ENCODE peak calls at places on chromosomes 6 and 20, in four cellular contexts. One of them, this sample, is unnamed.

GRCh38 chr20:59672576-59672975 is 68.2 kb downstream of the PHACTR3 start:
- DNase-seq in neural progenitor cell: no peak
- DNase-seq in GM23248: no peak
- DNase-seq in HepG2: no peak
- DNase-seq in this sample: no peak

GRCh38 chr20:47493175-47493953 is 8.3 kb upstream of the NCOA3 start:
- DNase-seq in GM23248: peak
- DNase-seq in neural progenitor cell: no peak
- DNase-seq in HepG2: peak
- DNase-seq in this sample: peak

GRCh38 chr6:41062056-41062455 is 9.1 kb downstream of the APOBEC2 start:
- DNase-seq in GM23248: no peak
- DNase-seq in neural progenitor cell: no peak
- DNase-seq in HepG2: no peak
- DNase-seq in this sample: no peak

GRCh38 chr20:40897177-40897700 is 131.4 kb upstream of the TOP1 start:
- DNase-seq in GM23248: peak
- DNase-seq in neural progenitor cell: no peak
- DNase-seq in HepG2: no peak
- DNase-seq in this sample: peak

GRCh38 chr6:17927705-17928104 is 59.7 kb downstream of the KIF13A start:
- DNase-seq in GM23248: no peak
- DNase-seq in neural progenitor cell: no peak
- DNase-seq in HepG2: no peak
- DNase-seq in this sample: no peak

GRCh38 chr6:47977314-47977713 is 133.7 kb downstream of the PTCHD4 start:
- DNase-seq in neural progenitor cell: peak
- DNase-seq in GM23248: no peak
- DNase-seq in HepG2: no peak
- DNase-seq in this sample: no peak

GRCh38 chr6:74068945-74069570 is 373.1 kb downstream of the CD109 start:
- DNase-seq in GM23248: peak
- DNase-seq in neural progenitor cell: no peak
- DNase-seq in HepG2: no peak
- DNase-seq in this sample: no peak

GRCh38 chr20:1171461-1172093 is 13.2 kb downstream of the TMEM74B start:
- DNase-seq in GM23248: peak
- DNase-seq in HepG2: peak
- DNase-seq in neural progenitor cell: peak
- DNase-seq in this sample: peak

GRCh38 chr20:1242530-1242929 is 16.7 kb downstream of the RAD21L1 start:
- DNase-seq in neural progenitor cell: no peak
- DNase-seq in HepG2: no peak
- DNase-seq in GM23248: peak
- DNase-seq in this sample: no peak

GRCh38 chr6:137105375-137105774 is 60.6 kb upstream of the IL20RA start:
- DNase-seq in HepG2: no peak
- DNase-seq in neural progenitor cell: no peak
- DNase-seq in GM23248: no peak
- DNase-seq in this sample: no peak

GRCh38 chr6:149063443-149063842 is 254.1 kb upstream of the TAB2 start:
- DNase-seq in GM23248: no peak
- DNase-seq in neural progenitor cell: no peak
- DNase-seq in HepG2: no peak
- DNase-seq in this sample: no peak

GRCh38 chr6:20168668-20169633 is 43.3 kb downstream of the MBOAT1 start:
- DNase-seq in GM23248: peak
- DNase-seq in HepG2: no peak
- DNase-seq in neural progenitor cell: no peak
- DNase-seq in this sample: no peak

GRCh38 chr20:50067461-50067860 is 45.5 kb downstream of the UBE2V1 start:
- DNase-seq in HepG2: no peak
- DNase-seq in neural progenitor cell: no peak
- DNase-seq in GM23248: no peak
- DNase-seq in this sample: no peak

GRCh38 chr6:109902870-109903269 is 75.2 kb upstream of the GPR6 start:
- DNase-seq in HepG2: no peak
- DNase-seq in neural progenitor cell: no peak
- DNase-seq in GM23248: no peak
- DNase-seq in this sample: no peak

GRCh38 chr20:62419759-62420158 is 7.6 kb downstream of the RBBP8NL start:
- DNase-seq in GM23248: no peak
- DNase-seq in HepG2: no peak
- DNase-seq in neural progenitor cell: no peak
- DNase-seq in this sample: no peak

GRCh38 chr6:139044250-139044649 is 15.7 kb downstream of the ABRACL start:
- DNase-seq in neural progenitor cell: no peak
- DNase-seq in GM23248: no peak
- DNase-seq in HepG2: no peak
- DNase-seq in this sample: no peak
- H2AFZ ChIP-seq in neural progenitor cell: no peak
- H2AFZ ChIP-seq in GM23248: no peak
- H2AFZ ChIP-seq in HepG2: no peak
- H2AFZ ChIP-seq in this sample: no peak

GRCh38 chr6:95587989-95588388 is 10.7 kb downstream of the MANEA start:
- DNase-seq in neural progenitor cell: no peak
- DNase-seq in GM23248: no peak
- DNase-seq in HepG2: no peak
- DNase-seq in this sample: no peak
- H2AFZ ChIP-seq in neural progenitor cell: no peak
- H2AFZ ChIP-seq in GM23248: no peak
- H2AFZ ChIP-seq in HepG2: no peak
- H2AFZ ChIP-seq in this sample: no peak

GRCh38 chr6:39203398-39203797 is 25.9 kb downstream of the KCNK5 start:
- DNase-seq in neural progenitor cell: no peak
- DNase-seq in GM23248: no peak
- DNase-seq in HepG2: no peak
- DNase-seq in this sample: no peak

GRCh38 chr6:39204646-39205244 is 24.5 kb downstream of the KCNK5 start:
- DNase-seq in neural progenitor cell: peak
- DNase-seq in HepG2: no peak
- DNase-seq in GM23248: no peak
- DNase-seq in this sample: peak

GRCh38 chr6:39206250-39206721 is 23.0 kb downstream of the KCNK5 start:
- DNase-seq in HepG2: no peak
- DNase-seq in neural progenitor cell: no peak
- DNase-seq in GM23248: no peak
- DNase-seq in this sample: peak

GRCh38 chr6:39202166-39202565 is 27.1 kb downstream of the KCNK5 start:
- DNase-seq in HepG2: no peak
- DNase-seq in GM23248: no peak
- DNase-seq in neural progenitor cell: no peak
- DNase-seq in this sample: no peak

GRCh38 chr6:39203804-39204495 is 25.3 kb downstream of the KCNK5 start:
- DNase-seq in GM23248: no peak
- DNase-seq in HepG2: no peak
- DNase-seq in neural progenitor cell: no peak
- DNase-seq in this sample: peak
- H2AFZ ChIP-seq in GM23248: no peak
- H2AFZ ChIP-seq in HepG2: no peak
- H2AFZ ChIP-seq in neural progenitor cell: no peak
- H2AFZ ChIP-seq in this sample: no peak

GRCh38 chr6:45704056-45704790 is 311.4 kb downstream of the CLIC5 start:
- DNase-seq in HepG2: no peak
- DNase-seq in GM23248: peak
- DNase-seq in neural progenitor cell: no peak
- DNase-seq in this sample: no peak
- H2AFZ ChIP-seq in HepG2: no peak
- H2AFZ ChIP-seq in GM23248: peak
- H2AFZ ChIP-seq in neural progenitor cell: peak
- H2AFZ ChIP-seq in this sample: no peak

GRCh38 chr6:13014551-13015378 is 298.2 kb downstream of the PHACTR1 start:
- DNase-seq in GM23248: peak
- DNase-seq in neural progenitor cell: peak
- DNase-seq in HepG2: no peak
- DNase-seq in this sample: peak

GRCh38 chr6:13012271-13012670 is 295.7 kb downstream of the PHACTR1 start:
- DNase-seq in neural progenitor cell: no peak
- DNase-seq in GM23248: no peak
- DNase-seq in HepG2: no peak
- DNase-seq in this sample: no peak

GRCh38 chr6:13011612-13012146 is 295.1 kb downstream of the PHACTR1 start:
- DNase-seq in HepG2: peak
- DNase-seq in neural progenitor cell: peak
- DNase-seq in GM23248: no peak
- DNase-seq in this sample: no peak

GRCh38 chr6:13013681-13014550 is 297.3 kb downstream of the PHACTR1 start:
- DNase-seq in GM23248: peak
- DNase-seq in HepG2: no peak
- DNase-seq in neural progenitor cell: peak
- DNase-seq in this sample: peak

GRCh38 chr6:13012977-13013680 is 296.6 kb downstream of the PHACTR1 start:
- DNase-seq in neural progenitor cell: peak
- DNase-seq in GM23248: peak
- DNase-seq in HepG2: no peak
- DNase-seq in this sample: peak
- H2AFZ ChIP-seq in neural progenitor cell: no peak
- H2AFZ ChIP-seq in GM23248: peak
- H2AFZ ChIP-seq in HepG2: no peak
- H2AFZ ChIP-seq in this sample: no peak

DNA sequence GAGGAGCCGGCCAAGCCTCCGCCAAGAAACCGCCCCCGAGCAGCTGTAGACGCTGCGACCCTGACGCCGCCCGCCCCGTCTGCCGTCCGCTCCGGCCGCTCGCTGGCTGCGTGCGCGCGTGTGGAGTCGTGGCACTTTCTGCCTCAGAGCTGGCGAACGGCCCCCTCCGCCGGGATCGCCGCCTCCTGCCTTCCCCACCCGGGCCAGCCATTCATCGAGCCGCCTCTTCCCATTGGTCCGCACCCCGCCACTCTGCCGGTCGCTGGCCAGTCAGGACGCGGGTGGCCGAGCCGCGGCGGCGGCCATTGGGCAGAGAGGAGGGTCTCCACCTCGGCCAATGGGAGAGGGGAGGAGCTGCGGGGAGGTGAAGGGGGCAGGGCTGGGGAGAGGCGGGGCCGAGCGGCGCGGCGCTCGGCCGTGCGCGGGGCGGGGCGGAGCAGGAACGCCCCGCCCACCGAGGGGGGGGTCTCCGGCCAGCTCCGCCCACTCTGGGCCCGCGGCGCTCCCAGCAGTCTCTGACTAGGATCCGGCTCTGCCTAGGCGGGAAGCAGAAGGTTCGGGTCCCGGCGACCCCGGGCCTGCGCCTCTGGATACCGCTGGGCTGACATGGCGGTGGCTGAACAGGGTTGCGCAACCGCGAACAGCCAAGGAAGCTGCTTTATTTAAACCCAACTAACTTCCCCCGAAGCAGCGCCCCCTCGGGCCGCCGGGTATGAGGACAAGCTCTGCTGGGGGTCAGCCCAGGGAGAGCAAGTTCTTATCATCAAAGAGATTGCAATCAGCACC is at the start of gene RRBP1:
- DNase-seq in neural progenitor cell: peak
- DNase-seq in GM23248: peak
- DNase-seq in HepG2: peak
- DNase-seq in this sample: peak
- H2AFZ ChIP-seq in neural progenitor cell: peak
- H2AFZ ChIP-seq in GM23248: peak
- H2AFZ ChIP-seq in HepG2: no peak
- H2AFZ ChIP-seq in this sample: peak

GRCh38 chr6:31621320-31621939 is 915 bp downstream of the PRRC2A start:
- DNase-seq in neural progenitor cell: no peak
- DNase-seq in HepG2: no peak
- DNase-seq in GM23248: peak
- DNase-seq in this sample: no peak
- H2AFZ ChIP-seq in neural progenitor cell: no peak
- H2AFZ ChIP-seq in HepG2: no peak
- H2AFZ ChIP-seq in GM23248: peak
- H2AFZ ChIP-seq in this sample: peak

DNA sequence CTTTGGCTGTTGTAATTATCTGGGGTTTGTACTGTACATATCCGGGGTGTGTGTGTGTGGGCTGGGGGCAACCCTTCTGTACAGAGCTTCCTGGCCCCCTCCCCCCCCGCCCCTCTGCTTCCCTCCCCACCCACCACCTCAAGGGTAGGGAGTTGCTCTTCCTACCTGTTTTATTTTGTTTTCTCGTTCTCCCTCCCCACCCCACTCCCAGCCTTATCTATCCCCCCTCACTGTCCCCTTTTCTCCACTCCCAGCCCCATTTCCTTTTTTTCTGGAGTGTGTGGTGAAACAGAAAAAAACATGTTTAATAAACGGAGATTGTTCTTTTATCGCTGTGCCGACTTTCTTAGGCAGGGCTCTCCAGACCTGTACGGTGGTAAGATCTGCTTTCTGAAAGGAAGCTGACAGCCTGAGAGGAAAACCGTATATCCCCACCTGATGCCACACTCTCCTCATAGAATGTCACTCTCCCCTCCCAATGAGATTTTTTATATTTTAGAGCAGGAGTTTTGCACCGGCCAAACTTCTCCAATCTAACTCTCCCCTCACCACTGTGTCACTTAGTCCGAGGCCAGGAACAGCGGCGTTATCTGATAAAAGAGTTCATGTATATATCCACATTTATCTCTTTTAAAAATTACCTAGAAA is 891 bp upstream of the ZBTB9 start:
- DNase-seq in neural progenitor cell: no peak
- DNase-seq in GM23248: peak
- DNase-seq in HepG2: no peak
- DNase-seq in this sample: no peak
- H2AFZ ChIP-seq in neural progenitor cell: no peak
- H2AFZ ChIP-seq in GM23248: peak
- H2AFZ ChIP-seq in HepG2: no peak
- H2AFZ ChIP-seq in this sample: peak

GRCh38 chr6:33064723-33065122 is 8.7 kb downstream of the HLA-DPA1 start:
- DNase-seq in HepG2: no peak
- DNase-seq in neural progenitor cell: no peak
- DNase-seq in GM23248: no peak
- DNase-seq in this sample: peak

GRCh38 chr6:33066917-33067521 is 6.4 kb downstream of the HLA-DPA1 start:
- DNase-seq in GM23248: no peak
- DNase-seq in HepG2: no peak
- DNase-seq in neural progenitor cell: no peak
- DNase-seq in this sample: no peak

GRCh38 chr6:33057222-33058150 is 16.0 kb downstream of the HLA-DPA1 start:
- DNase-seq in neural progenitor cell: no peak
- DNase-seq in GM23248: no peak
- DNase-seq in HepG2: no peak
- DNase-seq in this sample: no peak

GRCh38 chr6:33065312-33065711 is 8.1 kb downstream of the HLA-DPA1 start:
- DNase-seq in GM23248: no peak
- DNase-seq in neural progenitor cell: no peak
- DNase-seq in HepG2: no peak
- DNase-seq in this sample: no peak

GRCh38 chr6:33061987-33062386 is 11.5 kb downstream of the HLA-DPA1 start:
- DNase-seq in HepG2: no peak
- DNase-seq in neural progenitor cell: no peak
- DNase-seq in GM23248: no peak
- DNase-seq in this sample: no peak
- H2AFZ ChIP-seq in HepG2: no peak
- H2AFZ ChIP-seq in neural progenitor cell: no peak
- H2AFZ ChIP-seq in GM23248: no peak
- H2AFZ ChIP-seq in this sample: no peak